ENCODE peak calls at places on chromosomes 1 and 21, in six cellular contexts. One of them, this sample, is unnamed. For H3K4me1, the result is how much of the 10 kb centered on the place peaks cover.

GRCh38 chr1:196152975-196153374 is 455.3 kb downstream of the KCNT2 start:
- DNase-seq in ovary: no peak
- DNase-seq in stomach: no peak
- DNase-seq in transverse colon: no peak
- DNase-seq in esophagus muscularis mucosa: no peak
- DNase-seq in HepG2: no peak
- DNase-seq in this sample: no peak

GRCh38 chr21:43306391-43306790 is 120.5 kb downstream of the SIK1 start:
- DNase-seq in ovary: peak
- DNase-seq in esophagus muscularis mucosa: no peak
- DNase-seq in stomach: no peak
- DNase-seq in transverse colon: no peak
- DNase-seq in HepG2: no peak
- DNase-seq in this sample: peak

GRCh38 chr1:12112711-12113161 is 49.6 kb downstream of the TNFRSF8 start:
- DNase-seq in ovary: no peak
- DNase-seq in esophagus muscularis mucosa: no peak
- DNase-seq in transverse colon: no peak
- DNase-seq in HepG2: no peak
- DNase-seq in stomach: no peak
- DNase-seq in this sample: no peak

GRCh38 chr1:24714859-24715520 is 30.3 kb upstream of the CLIC4 start:
- DNase-seq in esophagus muscularis mucosa: no peak
- DNase-seq in transverse colon: no peak
- DNase-seq in ovary: no peak
- DNase-seq in stomach: no peak
- DNase-seq in HepG2: peak
- DNase-seq in this sample: peak

GRCh38 chr1:50700226-50701020 is 259.6 kb downstream of the FAF1 start:
- DNase-seq in HepG2: no peak
- DNase-seq in esophagus muscularis mucosa: no peak
- DNase-seq in transverse colon: no peak
- DNase-seq in stomach: no peak
- DNase-seq in ovary: no peak
- DNase-seq in this sample: no peak

GRCh38 chr1:220013497-220013896 is 32.8 kb downstream of the EPRS1 start:
- DNase-seq in stomach: no peak
- DNase-seq in transverse colon: no peak
- DNase-seq in HepG2: no peak
- DNase-seq in ovary: no peak
- DNase-seq in esophagus muscularis mucosa: no peak
- DNase-seq in this sample: no peak

GRCh38 chr1:27934818-27935549 is at the start of gene SMPDL3B:
- DNase-seq in esophagus muscularis mucosa: no peak
- DNase-seq in ovary: no peak
- DNase-seq in stomach: peak
- DNase-seq in HepG2: no peak
- DNase-seq in transverse colon: peak
- DNase-seq in this sample: no peak

GRCh38 chr1:39970274-39970673 is 15.3 kb downstream of the MFSD2A start:
- DNase-seq in ovary: no peak
- DNase-seq in transverse colon: peak
- DNase-seq in esophagus muscularis mucosa: no peak
- DNase-seq in stomach: no peak
- DNase-seq in HepG2: no peak
- DNase-seq in this sample: no peak

GRCh38 chr1:119186471-119186870 is 46.0 kb upstream of the WARS2 start:
- DNase-seq in stomach: no peak
- DNase-seq in ovary: no peak
- DNase-seq in transverse colon: no peak
- DNase-seq in esophagus muscularis mucosa: no peak
- DNase-seq in HepG2: no peak
- DNase-seq in this sample: no peak

GRCh38 chr21:44984792-44985440 is 45.1 kb downstream of the SLX9 start:
- DNase-seq in HepG2: peak
- DNase-seq in ovary: peak
- DNase-seq in transverse colon: no peak
- DNase-seq in esophagus muscularis mucosa: no peak
- DNase-seq in stomach: no peak
- DNase-seq in this sample: peak

GRCh38 chr1:183144752-183145151 is 41.3 kb upstream of the LAMC2 start:
- DNase-seq in transverse colon: no peak
- DNase-seq in esophagus muscularis mucosa: no peak
- DNase-seq in HepG2: no peak
- DNase-seq in stomach: no peak
- DNase-seq in ovary: no peak
- DNase-seq in this sample: no peak

GRCh38 chr21:45592626-45593134 is 50.4 kb upstream of the SLC19A1 start:
- DNase-seq in transverse colon: no peak
- DNase-seq in HepG2: no peak
- DNase-seq in esophagus muscularis mucosa: no peak
- DNase-seq in stomach: no peak
- DNase-seq in ovary: no peak
- DNase-seq in this sample: peak

GRCh38 chr1:19533626-19534025 is 48.3 kb upstream of the CAPZB start:
- DNase-seq in ovary: no peak
- DNase-seq in transverse colon: peak
- DNase-seq in stomach: no peak
- DNase-seq in HepG2: no peak
- DNase-seq in esophagus muscularis mucosa: no peak
- DNase-seq in this sample: no peak

GRCh38 chr21:45533731-45534571 is 8.3 kb downstream of the SLC19A1 start:
- DNase-seq in ovary: peak
- DNase-seq in HepG2: no peak
- DNase-seq in stomach: peak
- DNase-seq in esophagus muscularis mucosa: no peak
- DNase-seq in transverse colon: peak
- DNase-seq in this sample: peak

GRCh38 chr1:248849637-248850036 is 9.2 kb downstream of the ZNF692 start:
- DNase-seq in HepG2: no peak
- DNase-seq in transverse colon: no peak
- DNase-seq in esophagus muscularis mucosa: no peak
- DNase-seq in ovary: no peak
- DNase-seq in stomach: no peak
- DNase-seq in this sample: no peak

GRCh38 chr21:45259206-45259795 is 28.4 kb downstream of the POFUT2 start:
- DNase-seq in esophagus muscularis mucosa: peak
- DNase-seq in transverse colon: no peak
- DNase-seq in HepG2: no peak
- DNase-seq in ovary: no peak
- DNase-seq in stomach: peak
- DNase-seq in this sample: no peak

GRCh38 chr1:63124666-63125191 is 197.6 kb upstream of the FOXD3 start:
- DNase-seq in stomach: no peak
- DNase-seq in HepG2: peak
- DNase-seq in transverse colon: no peak
- DNase-seq in ovary: no peak
- DNase-seq in esophagus muscularis mucosa: no peak
- DNase-seq in this sample: no peak

GRCh38 chr1:23814016-23814415 is 11.2 kb downstream of the HMGCL start:
- DNase-seq in stomach: no peak
- DNase-seq in ovary: no peak
- DNase-seq in transverse colon: no peak
- DNase-seq in esophagus muscularis mucosa: no peak
- DNase-seq in HepG2: no peak
- DNase-seq in this sample: no peak

GRCh38 chr21:45304945-45305344 is 17.2 kb upstream of the POFUT2 start:
- DNase-seq in HepG2: no peak
- DNase-seq in stomach: no peak
- DNase-seq in esophagus muscularis mucosa: no peak
- DNase-seq in transverse colon: no peak
- DNase-seq in ovary: peak
- DNase-seq in this sample: peak

GRCh38 chr21:45004059-45004422 is 64.2 kb downstream of the SLX9 start:
- DNase-seq in HepG2: no peak
- DNase-seq in stomach: no peak
- DNase-seq in ovary: no peak
- DNase-seq in transverse colon: peak
- DNase-seq in esophagus muscularis mucosa: no peak
- DNase-seq in this sample: no peak

GRCh38 chr1:207956976-207957375 is 46.1 kb upstream of the CD34 start:
- DNase-seq in esophagus muscularis mucosa: no peak
- DNase-seq in ovary: no peak
- DNase-seq in HepG2: no peak
- DNase-seq in transverse colon: no peak
- DNase-seq in stomach: no peak
- DNase-seq in this sample: no peak

GRCh38 chr1:85449356-85449755 is 15.6 kb downstream of the DDAH1 start:
- DNase-seq in stomach: no peak
- DNase-seq in ovary: no peak
- DNase-seq in HepG2: no peak
- DNase-seq in esophagus muscularis mucosa: no peak
- DNase-seq in transverse colon: no peak
- DNase-seq in this sample: no peak

GRCh38 chr1:11967028-11967547 is 13.2 kb upstream of the MFN2 start:
- DNase-seq in ovary: peak
- DNase-seq in HepG2: peak
- DNase-seq in esophagus muscularis mucosa: no peak
- DNase-seq in transverse colon: peak
- DNase-seq in stomach: peak
- DNase-seq in this sample: no peak

GRCh38 chr21:36980280-36981048 is 14.0 kb upstream of the HLCS start:
- DNase-seq in transverse colon: peak
- DNase-seq in HepG2: no peak
- DNase-seq in ovary: peak
- DNase-seq in esophagus muscularis mucosa: no peak
- DNase-seq in stomach: peak
- DNase-seq in this sample: no peak

GRCh38 chr1:112034277-112034676 is 44.8 kb upstream of the KCND3 start:
- DNase-seq in transverse colon: no peak
- DNase-seq in HepG2: no peak
- DNase-seq in ovary: no peak
- DNase-seq in esophagus muscularis mucosa: no peak
- DNase-seq in stomach: no peak
- DNase-seq in this sample: no peak

GRCh38 chr1:17359808-17360207 is 12.2 kb upstream of the PADI6 start:
- DNase-seq in ovary: no peak
- DNase-seq in transverse colon: no peak
- DNase-seq in stomach: no peak
- DNase-seq in HepG2: no peak
- DNase-seq in esophagus muscularis mucosa: no peak
- DNase-seq in this sample: no peak

GRCh38 chr1:33169290-33170055 is 12.4 kb downstream of the TRIM62 start:
- DNase-seq in HepG2: no peak
- DNase-seq in transverse colon: no peak
- DNase-seq in esophagus muscularis mucosa: no peak
- DNase-seq in ovary: no peak
- DNase-seq in stomach: no peak
- DNase-seq in this sample: no peak

GRCh38 chr1:42963378-42964005 is 4.8 kb upstream of the SLC2A1 start:
- DNase-seq in stomach: no peak
- DNase-seq in transverse colon: no peak
- DNase-seq in HepG2: peak
- DNase-seq in esophagus muscularis mucosa: no peak
- DNase-seq in ovary: no peak
- DNase-seq in this sample: no peak

GRCh38 chr1:72567511-72567910 is 285.2 kb upstream of the NEGR1 start:
- DNase-seq in ovary: no peak
- DNase-seq in HepG2: no peak
- DNase-seq in stomach: no peak
- DNase-seq in esophagus muscularis mucosa: no peak
- DNase-seq in transverse colon: no peak
- DNase-seq in this sample: no peak

GRCh38 chr1:164602480-164603093 is 43.6 kb downstream of the PBX1 start:
- DNase-seq in ovary: peak
- DNase-seq in stomach: peak
- DNase-seq in esophagus muscularis mucosa: no peak
- DNase-seq in HepG2: no peak
- DNase-seq in transverse colon: peak
- DNase-seq in this sample: peak

GRCh38 chr1:224408294-224408590 is 26.4 kb downstream of the WDR26 start:
- DNase-seq in stomach: no peak
- DNase-seq in ovary: no peak
- DNase-seq in esophagus muscularis mucosa: no peak
- DNase-seq in transverse colon: no peak
- DNase-seq in HepG2: no peak
- DNase-seq in this sample: no peak

GRCh38 chr1:205284420-205285144 is 37.0 kb downstream of the NUAK2 start:
- DNase-seq in esophagus muscularis mucosa: peak
- DNase-seq in transverse colon: peak
- DNase-seq in stomach: peak
- DNase-seq in ovary: peak
- DNase-seq in HepG2: peak
- DNase-seq in this sample: peak
- TF ChIP-seq EP300 in esophagus muscularis mucosa: no peak
- TF ChIP-seq EP300 in transverse colon: no peak
- TF ChIP-seq EP300 in stomach: no peak
- TF ChIP-seq EP300 in ovary: no peak
- TF ChIP-seq EP300 in HepG2: peak
- TF ChIP-seq EP300 in this sample: no peak

GRCh38 chr1:13754003-13754402 is 54.0 kb downstream of the PRDM2 start:
- DNase-seq in esophagus muscularis mucosa: peak
- DNase-seq in transverse colon: no peak
- DNase-seq in stomach: no peak
- DNase-seq in ovary: no peak
- DNase-seq in HepG2: no peak
- DNase-seq in this sample: no peak

GRCh38 chr1:13754510-13755103 is 54.6 kb downstream of the PRDM2 start:
- DNase-seq in HepG2: no peak
- DNase-seq in stomach: no peak
- DNase-seq in transverse colon: no peak
- DNase-seq in ovary: no peak
- DNase-seq in esophagus muscularis mucosa: peak
- DNase-seq in this sample: no peak

GRCh38 chr1:13751985-13752384 is 52.0 kb downstream of the PRDM2 start:
- DNase-seq in transverse colon: no peak
- DNase-seq in HepG2: peak
- DNase-seq in stomach: no peak
- DNase-seq in ovary: no peak
- DNase-seq in esophagus muscularis mucosa: no peak
- DNase-seq in this sample: no peak

GRCh38 chr1:13751458-13751871 is 51.5 kb downstream of the PRDM2 start:
- DNase-seq in HepG2: no peak
- DNase-seq in esophagus muscularis mucosa: no peak
- DNase-seq in ovary: no peak
- DNase-seq in stomach: no peak
- DNase-seq in transverse colon: no peak
- DNase-seq in this sample: no peak

GRCh38 chr1:13752852-13753251 is 52.9 kb downstream of the PRDM2 start:
- DNase-seq in stomach: no peak
- DNase-seq in transverse colon: no peak
- DNase-seq in esophagus muscularis mucosa: no peak
- DNase-seq in ovary: no peak
- DNase-seq in HepG2: no peak
- DNase-seq in this sample: no peak
- H3K4me1 ChIP-seq in stomach: half or more
- H3K4me1 ChIP-seq in transverse colon: under half
- H3K4me1 ChIP-seq in esophagus muscularis mucosa: half or more
- H3K4me1 ChIP-seq in ovary: under half
- H3K4me1 ChIP-seq in HepG2: under half
- H3K4me1 ChIP-seq in this sample: under half

GRCh38 chr1:93178418-93178817 is 1.8 kb downstream of the TMED5 start:
- DNase-seq in stomach: no peak
- DNase-seq in transverse colon: no peak
- DNase-seq in esophagus muscularis mucosa: no peak
- DNase-seq in ovary: no peak
- DNase-seq in HepG2: peak
- DNase-seq in this sample: no peak
- H3K27ac ChIP-seq in stomach: peak
- H3K27ac ChIP-seq in transverse colon: no peak
- H3K27ac ChIP-seq in esophagus muscularis mucosa: peak
- H3K27ac ChIP-seq in ovary: peak
- H3K27ac ChIP-seq in HepG2: peak
- H3K27ac ChIP-seq in this sample: peak

GRCh38 chr1:57007472-57007871 is 41.7 kb upstream of the C8B start:
- DNase-seq in stomach: no peak
- DNase-seq in esophagus muscularis mucosa: no peak
- DNase-seq in HepG2: no peak
- DNase-seq in transverse colon: no peak
- DNase-seq in ovary: no peak
- DNase-seq in this sample: no peak
- TF ChIP-seq EP300 in stomach: no peak
- TF ChIP-seq EP300 in esophagus muscularis mucosa: no peak
- TF ChIP-seq EP300 in HepG2: no peak
- TF ChIP-seq EP300 in transverse colon: no peak
- TF ChIP-seq EP300 in ovary: no peak
- TF ChIP-seq EP300 in this sample: no peak

This sample was measured in sigmoid colon.